ENCODE peak calls at places on chromosomes 5 and 9, in five cellular contexts. G is H7, S is brain microvascular endothelial cell, T is aorta, U is tibial nerve. C is an unnamed sample.

GRCh38 chr9:129363216-129363873 is 185.3 kb upstream of the IER5L start:
- DNase-seq in U (no peak), G (no peak), T (peak; percentile 32), S (no peak), C (no peak)

GRCh38 chr9:87283585-87283984 is 214.1 kb upstream of the DAPK1 start:
- DNase-seq in S (no peak), U (no peak), T (no peak), G (no peak), C (no peak)

GRCh38 chr5:132782101-132782500 is 5.1 kb upstream of the SEPTIN8 start:
- DNase-seq in G (no peak), U (no peak), S (peak; percentile 53), T (peak; percentile 55), C (no peak)

GRCh38 chr5:12936184-12936583 is 1008.3 kb downstream of the DNAH5 start:
- DNase-seq in S (no peak), G (no peak), U (no peak), T (no peak), C (no peak)

GRCh38 chr9:41229408-41230401 is 40.6 kb upstream of the ZNG1F start:
- DNase-seq in T (peak; percentile 45), U (no peak), S (no peak), G (peak; percentile 5), C (peak; percentile 64)

GRCh38 chr5:111530298-111530740 is 18.0 kb upstream of the STARD4 start:
- DNase-seq in U (no peak), G (no peak), S (peak; percentile 98), T (peak; percentile 88), C (peak; percentile 86)

GRCh38 chr9:132671620-132672412 is 1.6 kb downstream of the GTF3C4 start:
- DNase-seq in T (no peak), G (no peak), S (no peak), U (no peak), C (no peak)

GRCh38 chr5:38167562-38167996 is 90.8 kb upstream of the EGFLAM start:
- DNase-seq in T (no peak), G (peak; percentile 50), S (no peak), U (no peak), C (no peak)

GRCh38 chr9:88074931-88075330 is 63.3 kb downstream of the SPATA31C2 start:
- DNase-seq in T (no peak), U (no peak), G (no peak), S (no peak), C (no peak)

GRCh38 chr9:113562653-113563381 is 99.3 kb downstream of the RGS3 start:
- DNase-seq in U (no peak), G (no peak), T (peak; percentile 9), S (no peak), C (peak; percentile 32)

GRCh38 chr5:122313001-122313402 is 965 bp downstream of the SNCAIP start:
- DNase-seq in T (peak; percentile 55), U (no peak), G (peak; percentile 5), S (peak; percentile 37), C (peak; percentile 65)

GRCh38 chr9:18594837-18595236 is 120.9 kb downstream of the ADAMTSL1 start:
- DNase-seq in T (no peak), S (no peak), G (no peak), U (no peak), C (no peak)

GRCh38 chr9:72025956-72026355 is 34.5 kb downstream of the C9orf57 start:
- DNase-seq in S (no peak), U (no peak), T (no peak), G (no peak), C (no peak)

GRCh38 chr5:116032094-116032517 is at the start of gene ARL14EPL:
- DNase-seq in T (peak; percentile 59), G (no peak), U (no peak), S (peak; percentile 94), C (peak; percentile 66)

GRCh38 chr9:110126986-110127864 is 80.7 kb downstream of the C9orf152 start:
- DNase-seq in T (peak; percentile 87), U (peak; percentile 36), S (peak; percentile 68), G (peak; percentile 33), C (no peak)

GRCh38 chr5:40227366-40227765 is 452.3 kb upstream of the PTGER4 start:
- DNase-seq in S (no peak), U (no peak), T (no peak), G (no peak), C (no peak)

GRCh38 chr5:18314192-18314778 is 680.0 kb downstream of the TAF11L14 start:
- DNase-seq in G (no peak), S (no peak), U (no peak), T (no peak), C (no peak)

GRCh38 chr9:38141751-38142150 is 72.7 kb upstream of the SHB start:
- DNase-seq in T (no peak), S (peak; percentile 53), U (no peak), G (no peak), C (peak; percentile 6)

GRCh38 chr9:120892748-120893584 is 16.0 kb upstream of the PHF19 start:
- DNase-seq in T (no peak), S (peak; percentile 60), U (no peak), G (no peak), C (no peak)

GRCh38 chr5:159133041-159133741 is 33.5 kb upstream of the EBF1 start:
- DNase-seq in U (no peak), S (peak; percentile 59), T (no peak), G (no peak), C (no peak)

GRCh38 chr5:159549046-159549445 is 218.8 kb upstream of the IL12B start:
- DNase-seq in U (no peak), T (no peak), G (no peak), S (no peak), C (no peak)

GRCh38 chr9:86842573-86842972 is 104.7 kb downstream of the GAS1 start:
- DNase-seq in G (no peak), U (no peak), T (no peak), S (no peak), C (no peak)

DNA sequence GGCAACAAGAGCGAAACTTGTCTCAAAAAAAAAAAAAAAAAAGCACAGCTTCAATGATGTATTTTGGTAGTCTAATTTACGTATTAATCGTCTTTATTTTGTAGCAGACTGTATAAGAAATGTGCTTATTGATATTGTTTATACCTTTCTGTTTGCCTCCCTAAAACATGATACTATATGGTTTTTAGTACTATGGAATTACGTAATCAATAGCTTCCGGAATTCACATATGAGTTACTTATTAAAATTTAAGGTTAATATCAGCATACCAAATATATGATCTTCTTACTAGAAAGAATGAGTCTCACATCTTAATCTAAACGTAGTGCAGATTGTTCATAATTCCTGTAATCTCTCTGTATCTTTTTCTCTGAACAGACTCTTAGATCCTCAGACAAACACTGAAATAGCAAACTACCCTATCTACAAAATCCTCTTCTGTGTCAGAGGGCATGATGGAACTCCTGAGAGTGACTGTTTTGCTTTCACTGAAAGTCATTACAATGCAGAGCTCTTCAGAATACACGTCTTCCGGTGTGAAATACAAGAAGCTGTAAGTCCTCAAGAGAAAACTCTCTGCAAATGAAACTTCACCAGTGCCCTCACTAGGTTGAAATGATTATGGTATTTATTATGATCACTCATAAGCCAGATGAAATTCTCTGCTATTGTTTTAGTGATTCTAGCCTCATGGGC is 44.4 kb upstream of the GPR21 start:
- DNase-seq in U (no peak), S (no peak), G (no peak), T (no peak), C (no peak)
- H3K4me3 ChIP-seq in U (no peak overlapping the region), S (no peak overlapping the region), G (no peak overlapping the region), T (no peak overlapping the region), C (no peak overlapping the region)

DNA sequence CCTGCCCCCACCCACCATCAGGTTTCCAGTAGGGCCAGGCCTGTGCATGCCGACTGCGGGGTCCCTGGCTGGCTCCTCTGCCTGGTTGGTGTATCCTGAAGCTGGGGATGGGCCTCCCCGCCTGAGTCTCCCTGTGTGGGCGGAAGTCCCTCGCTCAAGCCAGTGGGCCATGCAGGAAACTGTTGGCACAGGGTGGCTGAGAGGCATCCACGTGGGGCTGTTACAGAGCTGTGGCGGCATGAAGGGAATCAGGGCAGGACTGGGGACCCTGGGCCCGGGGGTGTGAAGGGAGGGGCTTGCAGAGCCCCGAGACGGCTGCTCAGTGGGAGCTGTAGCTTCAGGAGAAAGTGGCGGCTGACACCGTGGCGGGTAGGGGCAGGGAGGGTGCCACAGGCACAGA is 88.8 kb downstream of the RXRA start:
- DNase-seq in S (no peak), T (no peak), U (no peak), G (no peak), C (no peak)
- H3K36me3 ChIP-seq in S (no peaks in the 10 kb centered on the region), T (no peaks in the 10 kb centered on the region), U (peaks cover 49% of the 10 kb centered on the region), G (peaks cover 2% of the 10 kb centered on the region), C (peaks cover 33% of the 10 kb centered on the region)

DNA sequence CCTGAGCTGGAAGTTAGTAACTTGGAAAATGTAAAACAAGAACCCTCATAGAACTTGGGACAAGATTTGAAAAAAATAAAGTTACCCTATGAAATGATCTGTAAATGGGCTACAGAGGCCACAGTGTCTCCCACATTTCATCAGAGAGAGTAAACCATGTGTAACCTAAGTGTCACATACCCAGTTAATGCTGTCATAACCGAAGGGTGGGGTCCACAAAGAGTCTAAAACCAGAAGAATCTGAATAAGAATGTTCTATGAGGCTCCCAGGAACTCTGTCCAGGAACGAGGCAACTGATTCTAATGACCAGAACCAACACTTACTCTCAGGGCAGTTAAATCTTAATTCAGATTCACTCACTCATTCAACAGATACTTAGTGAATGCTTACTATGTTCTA is 1.0 kb upstream of the FAM13B start:
- DNase-seq in G (no peak), S (peak; percentile 55), T (no peak), U (no peak), C (no peak)
- H3K4me3 ChIP-seq in G (peak overlapping the region; percentile 97), S (no peak overlapping the region), T (no peak overlapping the region), U (no peak overlapping the region), C (peak overlapping the region; percentile 74)

GRCh38 chr5:88746438-88746882 is 136.5 kb downstream of the MEF2C start:
- DNase-seq in S (no peak), G (no peak), U (no peak), T (no peak), C (no peak)

GRCh38 chr5:88741964-88742363 is 141.0 kb downstream of the MEF2C start:
- DNase-seq in G (no peak), S (no peak), T (no peak), U (no peak), C (no peak)

GRCh38 chr5:88740604-88741003 is 142.4 kb downstream of the MEF2C start:
- DNase-seq in G (no peak), U (no peak), S (no peak), T (no peak), C (no peak)

GRCh38 chr5:88745093-88745696 is 137.8 kb downstream of the MEF2C start:
- DNase-seq in G (no peak), S (no peak), U (no peak), T (no peak), C (no peak)

GRCh38 chr5:88743231-88743879 is 139.6 kb downstream of the MEF2C start:
- DNase-seq in G (no peak), T (no peak), S (peak; percentile 39), U (no peak), C (no peak)
- H3K36me3 ChIP-seq in G (no peaks in the 10 kb centered on the region), T (peaks cover 2% of the 10 kb centered on the region), S (no peaks in the 10 kb centered on the region), U (peaks cover 7% of the 10 kb centered on the region), C (peaks cover 11% of the 10 kb centered on the region)

DNA sequence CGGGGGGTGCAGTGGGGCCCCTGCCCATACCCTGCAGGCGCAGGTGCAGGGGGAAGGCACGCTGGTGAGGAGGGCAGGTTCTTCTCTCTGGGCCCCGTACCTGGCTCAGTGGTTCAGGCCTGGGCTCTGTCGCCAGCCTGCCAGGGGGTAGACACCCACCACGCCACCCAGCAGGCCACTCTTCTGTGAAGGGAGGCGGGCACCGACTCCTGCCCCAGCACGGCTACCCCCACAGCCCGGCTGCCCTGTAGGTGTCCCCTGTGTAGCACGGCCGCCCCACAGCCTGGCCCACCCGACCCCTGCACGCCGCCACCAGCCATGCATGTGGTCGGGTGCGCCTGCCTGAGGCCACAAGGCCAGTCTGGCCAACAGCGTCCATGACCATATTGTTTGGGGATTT is 1.7 kb downstream of the LCN6 start:
- DNase-seq in U (no peak), G (no peak), S (no peak), T (no peak), C (no peak)
- H3K4me3 ChIP-seq in U (no peak overlapping the region), G (no peak overlapping the region), S (no peak overlapping the region), T (no peak overlapping the region), C (no peak overlapping the region)

GRCh38 chr9:108910402-108910801 is 23.5 kb downstream of the ELP1 start:
- DNase-seq in U (no peak), S (no peak), T (no peak), G (no peak), C (no peak)
- H3K36me3 ChIP-seq in U (peaks cover 99% of the 10 kb centered on the region), S (peaks cover 51% of the 10 kb centered on the region), T (peaks cover 15% of the 10 kb centered on the region), G (peaks cover 19% of the 10 kb centered on the region), C (peaks cover 89% of the 10 kb centered on the region)